ENCODE peak calls at places on chromosomes 4 and X, in four cellular contexts. P is heart left ventricle, N is Peyer's patch, W is osteoblast. O is an unnamed sample.
A peak's percentile ranks its signal among the peaks of the same experiment; 100 is the strongest.

GRCh38 chr4:26083987-26084386 is 170.0 kb downstream of the SMIM20 start:
- DNase-seq in N (no peak), W (peak; percentile 90), P (no peak), O (no peak)

GRCh38 chr4:6834867-6835266 is 52.3 kb downstream of the KIAA0232 start:
- DNase-seq in P (no peak), N (no peak), W (peak; percentile 90), O (no peak)

GRCh38 chr4:147578057-147578476 is 39.1 kb upstream of the TMEM184C start:
- DNase-seq in P (no peak), N (no peak), W (peak; percentile 86), O (no peak)

GRCh38 chr4:46146993-46147392 is 23.1 kb upstream of the GABRG1 start:
- DNase-seq in N (no peak), P (no peak), W (no peak), O (no peak)

GRCh38 chr4:125265846-125266245 is 48.9 kb upstream of the FAT4 start:
- DNase-seq in N (no peak), P (no peak), W (no peak), O (no peak)

GRCh38 chr4:87977521-87978278 is 2.2 kb downstream of the SPP1 start:
- DNase-seq in N (no peak), P (no peak), W (no peak), O (no peak)

GRCh38 chrX:83829874-83830273 is 31.1 kb upstream of the CYLC1 start:
- DNase-seq in P (no peak), N (no peak), W (no peak), O (no peak)

GRCh38 chrX:28693101-28693500 is 105.9 kb downstream of the IL1RAPL1 start:
- DNase-seq in P (no peak), N (no peak), W (no peak), O (no peak)

GRCh38 chr4:88080626-88081025 is 73.2 kb downstream of the PKD2 start:
- DNase-seq in P (no peak), N (no peak), W (no peak), O (no peak)

GRCh38 chr4:101682946-101683345 is 107.6 kb upstream of the BANK1 start:
- DNase-seq in N (no peak), W (no peak), P (no peak), O (no peak)

GRCh38 chr4:33722254-33722653 is 2522.1 kb downstream of the ARAP2 start:
- DNase-seq in N (no peak), P (no peak), W (no peak), O (no peak)

GRCh38 chr4:176307591-176307920 is 12.2 kb upstream of the SPCS3 start:
- DNase-seq in W (no peak), N (no peak), P (no peak), O (no peak)

GRCh38 chr4:31737419-31737818 is 1017.2 kb downstream of the PCDH7 start:
- DNase-seq in W (no peak), P (no peak), N (no peak), O (no peak)

GRCh38 chr4:161894493-161895167 is 269.2 kb downstream of the FSTL5 start:
- DNase-seq in P (no peak), W (no peak), N (no peak), O (no peak)

GRCh38 chrX:72621619-72622485 is 49.2 kb upstream of the HDAC8 start:
- DNase-seq in N (no peak), W (no peak), P (no peak), O (no peak)

GRCh38 chrX:140526138-140526537 is 21.3 kb upstream of the SOX3 start:
- DNase-seq in P (no peak), N (no peak), W (no peak), O (no peak)

GRCh38 chrX:68403060-68403459 is 30.2 kb downstream of the OPHN1 start:
- DNase-seq in P (no peak), N (no peak), W (peak; percentile 51), O (no peak)

GRCh38 chrX:54449929-54450328 is 9.7 kb downstream of the TSR2 start:
- DNase-seq in W (no peak), N (no peak), P (no peak), O (no peak)

GRCh38 chr4:111871802-111872201 is 273.5 kb upstream of the FAM241A start:
- DNase-seq in W (no peak), N (no peak), P (no peak), O (no peak)

GRCh38 chr4:118033148-118034060 is 882 bp upstream of the NDST3 start:
- DNase-seq in P (no peak), W (peak; percentile 89), N (no peak), O (peak; percentile 71)

GRCh38 chrX:139642241-139642927 is 65.6 kb downstream of the MCF2 start:
- DNase-seq in W (no peak), N (no peak), P (no peak), O (no peak)

GRCh38 chr4:148238797-148239196 is 203.4 kb downstream of the NR3C2 start:
- DNase-seq in W (no peak), P (no peak), N (no peak), O (no peak)

GRCh38 chr4:68732653-68733466 is 62.4 kb upstream of the UGT2B15 start:
- DNase-seq in P (no peak), W (no peak), N (no peak), O (no peak)

DNA sequence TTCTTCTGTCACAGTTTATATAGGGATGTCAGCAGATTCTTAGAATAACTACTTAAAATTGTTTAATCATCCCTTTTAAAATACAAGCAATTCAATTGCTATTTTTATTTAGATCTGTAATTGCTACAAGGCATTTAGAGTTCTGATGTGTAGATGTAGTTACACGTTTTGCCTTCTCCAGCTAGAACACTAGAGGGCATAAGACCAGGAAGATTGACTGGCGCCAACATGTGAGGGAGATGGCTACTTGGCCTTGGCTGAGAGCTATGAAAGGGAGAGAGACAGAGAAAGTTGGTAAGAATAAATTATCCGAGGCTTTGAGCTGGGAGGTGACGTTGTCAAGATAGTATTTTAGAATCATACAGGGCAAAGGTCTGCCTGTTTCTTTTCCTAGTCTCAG is 563.7 kb upstream of the PRKX start:
- DNase-seq in N (no peak), W (no peak), P (no peak), O (no peak)
- TF ChIP-seq CTCF in N (no peak), W (no peak), P (no peak), O (no peak)

GRCh38 chrX:135383249-135383648 is 38.5 kb upstream of the SMIM10L2A start:
- DNase-seq in N (no peak), P (no peak), W (no peak), O (no peak)

GRCh38 chrX:135388841-135389240 is 32.9 kb upstream of the SMIM10L2A start:
- DNase-seq in N (no peak), P (no peak), W (no peak), O (no peak)

GRCh38 chrX:135389243-135389642 is 32.5 kb upstream of the SMIM10L2A start:
- DNase-seq in N (no peak), W (no peak), P (no peak), O (no peak)

GRCh38 chrX:135382260-135382659 is 39.5 kb upstream of the SMIM10L2A start:
- DNase-seq in N (no peak), W (no peak), P (no peak), O (peak; percentile 2)

DNA sequence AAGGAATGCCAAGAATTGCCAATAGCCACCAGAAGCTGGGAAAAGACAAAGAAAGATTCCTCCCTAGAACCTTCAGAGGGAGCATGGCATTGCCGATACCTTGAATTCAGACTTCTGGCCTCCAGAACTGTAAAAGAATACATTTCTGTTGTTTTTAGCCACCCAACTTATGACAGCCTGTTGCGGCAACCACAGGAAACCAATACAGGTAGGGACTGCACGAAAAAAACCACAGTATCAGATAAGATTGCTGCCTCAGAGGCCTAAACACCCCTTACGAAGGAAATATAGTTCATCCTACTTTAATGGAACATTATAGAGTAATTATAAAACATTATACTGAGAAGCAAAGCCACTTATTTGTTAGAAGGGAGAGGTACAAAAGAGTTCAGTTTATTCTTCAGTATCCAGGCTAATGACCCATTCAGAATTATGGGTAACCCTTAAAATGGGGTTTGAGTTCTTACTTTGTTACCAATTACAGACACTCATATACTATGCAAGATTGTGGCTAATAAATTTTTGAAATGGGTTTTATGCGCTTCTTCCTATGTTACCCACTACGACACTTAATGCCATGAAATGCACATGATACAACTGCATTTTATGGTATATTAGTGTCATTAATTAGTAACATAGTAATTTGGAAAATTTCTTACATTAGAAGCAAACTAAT is 37.4 kb upstream of the SMIM10L2A start:
- DNase-seq in W (no peak), N (no peak), P (no peak), O (no peak)
- H3K4me3 ChIP-seq in W (no peak overlapping the region), N (no peak overlapping the region), P (no peak overlapping the region), O (no peak overlapping the region)

DNA sequence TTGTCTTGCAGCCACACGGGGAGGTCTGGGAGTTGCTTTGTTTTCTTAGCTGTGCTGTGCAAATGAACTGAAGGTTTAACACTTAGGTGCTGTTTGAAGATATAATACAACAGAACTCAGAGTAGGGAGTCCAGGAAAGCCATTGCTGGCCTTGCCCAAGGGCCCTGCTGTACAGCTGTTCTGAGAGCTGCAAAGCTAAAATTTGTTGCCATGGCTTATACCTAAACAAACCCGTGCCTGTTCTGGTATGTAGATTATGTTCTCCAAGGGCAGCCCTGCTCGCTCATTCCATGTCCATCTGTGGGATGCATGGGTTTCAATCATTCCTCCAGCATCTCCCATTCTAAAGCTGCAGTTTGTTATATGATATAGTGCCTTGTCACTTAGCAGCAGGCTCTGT is 80.8 kb upstream of the BMPR1B start:
- DNase-seq in P (no peak), W (no peak), N (no peak), O (no peak)
- H3K4me1 ChIP-seq in P (no peaks in the 10 kb centered on the region), W (peaks cover 27% of the 10 kb centered on the region), N (no peaks in the 10 kb centered on the region), O (no peaks in the 10 kb centered on the region)

GRCh38 chr4:823761-824460 is 2.0 kb downstream of the CPLX1 start:
- DNase-seq in P (no peak), W (peak; percentile 83), N (no peak), O (no peak)
- TF ChIP-seq CTCF in P (no peak), W (no peak), N (no peak), O (no peak)

GRCh38 chr4:13364178-13364577 is 120.0 kb downstream of the RAB28 start:
- DNase-seq in N (no peak), W (no peak), P (no peak), O (no peak)

GRCh38 chr4:13367244-13367643 is 116.9 kb downstream of the RAB28 start:
- DNase-seq in N (no peak), P (no peak), W (no peak), O (no peak)

GRCh38 chr4:13364653-13365052 is 119.5 kb downstream of the RAB28 start:
- DNase-seq in N (no peak), P (no peak), W (no peak), O (no peak)

GRCh38 chr4:13367691-13368090 is 116.4 kb downstream of the RAB28 start:
- DNase-seq in N (no peak), P (no peak), W (no peak), O (no peak)

GRCh38 chr4:13365195-13365594 is 118.9 kb downstream of the RAB28 start:
- DNase-seq in W (no peak), N (no peak), P (no peak), O (no peak)
- H3K4me3 ChIP-seq in W (no peak overlapping the region), N (no peak overlapping the region), P (no peak overlapping the region), O (no peak overlapping the region)

DNA sequence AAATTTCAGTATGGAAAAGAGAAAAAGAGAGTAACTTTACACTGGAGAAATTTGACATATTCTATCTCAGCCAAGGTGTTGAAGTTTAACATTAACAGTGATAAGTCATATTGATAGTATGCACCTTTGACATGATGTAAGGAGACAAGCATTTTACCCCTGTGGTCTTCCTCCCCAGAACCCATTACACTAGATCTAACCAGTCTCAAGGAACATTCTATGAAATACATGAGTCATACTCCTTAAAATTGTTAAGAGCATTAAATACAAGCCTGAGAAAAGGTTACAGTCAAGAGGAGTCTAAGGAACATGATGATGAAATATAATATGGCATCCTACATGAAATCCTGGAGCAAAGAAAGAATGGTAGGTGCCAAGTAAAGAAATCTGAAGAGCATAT is 1151.3 kb upstream of the IGFBP7 start:
- DNase-seq in W (no peak), N (no peak), P (no peak), O (no peak)
- H3K4me1 ChIP-seq in W (no peaks in the 10 kb centered on the region), N (no peaks in the 10 kb centered on the region), P (no peaks in the 10 kb centered on the region), O (no peaks in the 10 kb centered on the region)

O was measured in mucosa of descending colon.